ENCODE peak calls at places on chromosome 15, in seven cellular contexts. U is GM23338, N is SK-N-SH, T is MM.1S, P is HCT116, W is PC-3, O is OCI-LY7. B is an unnamed sample.

GRCh38 chr15:92617197-92618037 is 38.2 kb downstream of the FAM174B start:
- DNase-seq in U (no peak), N (peak; percentile 79), T (no peak), P (no peak), W (peak; percentile 77), O (no peak), B (peak; percentile 31)

GRCh38 chr15:77030928-77031375 is 36.0 kb downstream of the PSTPIP1 start:
- DNase-seq in U (no peak), N (peak; percentile 29), T (no peak), P (no peak), W (no peak), O (no peak), B (peak; percentile 45)

GRCh38 chr15:87038404-87038803 is 958.7 kb downstream of the AGBL1 start:
- DNase-seq in U (peak; percentile 31), N (no peak), T (no peak), P (no peak), W (no peak), O (no peak), B (peak; percentile 9)

GRCh38 chr15:78951841-78952238 is 7.0 kb upstream of the CTSH start:
- DNase-seq in U (no peak), N (no peak), T (no peak), P (no peak), W (peak; percentile 89), O (no peak), B (no peak)

GRCh38 chr15:39207532-39208115 is 373.3 kb upstream of the THBS1 start:
- DNase-seq in U (no peak), N (no peak), T (no peak), P (no peak), W (no peak), O (no peak), B (no peak)

GRCh38 chr15:51104512-51104911 is 9.8 kb upstream of the TNFAIP8L3 start:
- DNase-seq in U (no peak), N (no peak), T (no peak), P (no peak), W (no peak), O (no peak), B (peak; percentile 36)

GRCh38 chr15:39415634-39416033 is 165.2 kb upstream of the THBS1 start:
- DNase-seq in U (no peak), N (no peak), T (no peak), P (no peak), W (no peak), O (no peak), B (no peak)

GRCh38 chr15:75821946-75822345 is 21.3 kb upstream of the UBE2Q2 start:
- DNase-seq in U (no peak), N (no peak), T (no peak), P (no peak), W (no peak), O (no peak), B (no peak)

GRCh38 chr15:76169013-76169412 is 109.2 kb downstream of the TMEM266 start:
- DNase-seq in U (peak; percentile 64), N (no peak), T (no peak), P (no peak), W (no peak), O (peak; percentile 46), B (no peak)

GRCh38 chr15:90037961-90038633 is 37.0 kb downstream of the ZNF710 start:
- DNase-seq in U (no peak), N (no peak), T (peak; percentile 70), P (no peak), W (no peak), O (no peak), B (no peak)
- TF ChIP-seq EZH2phosphoT487 in U (no peak), N (no peak), T (no peak), P (no peak), W (no peak), O (no peak), B (no peak)

DNA sequence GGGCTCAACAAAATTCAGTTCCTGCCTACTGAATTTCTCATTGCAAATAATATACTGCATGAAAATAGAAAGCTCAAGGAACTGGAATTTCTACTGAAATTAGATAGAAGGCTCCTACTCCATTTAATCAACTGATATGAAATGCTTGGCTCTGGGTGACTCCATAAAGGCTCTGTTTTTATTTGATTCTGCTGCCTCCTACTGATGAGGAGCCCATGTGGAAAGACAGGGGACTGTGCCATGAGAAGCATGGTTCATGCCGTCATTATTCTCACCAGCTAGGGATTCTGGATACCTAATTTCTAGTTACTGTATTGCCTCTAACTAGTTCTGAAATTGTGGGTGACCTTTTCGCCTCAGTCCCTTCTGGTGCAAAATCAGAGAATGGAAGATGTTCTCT is 366.2 kb upstream of the DPH6 start:
- DNase-seq in U (peak; percentile 17), N (peak; percentile 16), T (no peak), P (no peak), W (peak; percentile 50), O (no peak), B (no peak)
- TF ChIP-seq CTCF in U (peak; percentile 32), N (peak; percentile 35), T (no peak), P (no peak), W (peak; percentile 57), O (no peak), B (peak; percentile 8)

GRCh38 chr15:52483712-52484111 is 45.0 kb downstream of the MYO5A start:
- DNase-seq in U (no peak), N (no peak), T (no peak), P (no peak), W (peak; percentile 62), O (no peak), B (no peak)
- H3K4me3 ChIP-seq in U (no peak overlapping the region), N (no peak overlapping the region), T (no peak overlapping the region), P (no peak overlapping the region), W (peak overlapping the region; percentile 8), O (no peak overlapping the region), B (no peak overlapping the region)

GRCh38 chr15:66780172-66780972 is 78.3 kb downstream of the SMAD6 start:
- DNase-seq in U (no peak), N (no peak), T (no peak), P (no peak), W (peak; percentile 84), O (peak; percentile 23), B (no peak)
- TF ChIP-seq EZH2phosphoT487 in U (no peak), N (no peak), T (no peak), P (no peak), W (no peak), O (no peak), B (no peak)

GRCh38 chr15:80240261-80240660 is 11.8 kb downstream of the CTXND1 start:
- DNase-seq in U (no peak), N (no peak), T (no peak), P (no peak), W (no peak), O (no peak), B (no peak)

GRCh38 chr15:80233511-80234080 is 18.4 kb downstream of the CTXND1 start:
- DNase-seq in U (no peak), N (no peak), T (no peak), P (no peak), W (no peak), O (no peak), B (peak; percentile 57)

GRCh38 chr15:80231371-80231770 is 20.6 kb downstream of the CTXND1 start:
- DNase-seq in U (no peak), N (no peak), T (no peak), P (no peak), W (no peak), O (no peak), B (no peak)

GRCh38 chr15:80228959-80229610 is 22.9 kb downstream of the CTXND1 start:
- DNase-seq in U (no peak), N (no peak), T (no peak), P (no peak), W (peak; percentile 39), O (no peak), B (no peak)

GRCh38 chr15:80234883-80235282 is 17.1 kb downstream of the CTXND1 start:
- DNase-seq in U (peak; percentile 73), N (no peak), T (peak; percentile 35), P (peak; percentile 40), W (peak; percentile 48), O (peak; percentile 42), B (peak; percentile 42)
- TF ChIP-seq CTCF in U (peak; percentile 78), N (peak; percentile 53), T (peak; percentile 53), P (peak; percentile 46), W (peak; percentile 65), O (peak; percentile 76), B (peak; percentile 57)

B was measured in neural progenitor cell.